ENCODE peak calls at places on chromosomes 16 and 17, in nine cellular contexts. One of them, this sample, is unnamed.

GRCh38 chr16:67247698-67248400 is 568 bp upstream of the FHOD1 start:
- DNase-seq in neural crest cell: no peak
- DNase-seq in Calu3: no peak
- DNase-seq in cardiac fibroblast: no peak
- DNase-seq in mucosa of descending colon: no peak
- DNase-seq in AG10803: no peak
- DNase-seq in GM13977: no peak
- DNase-seq in astrocyte of the spinal cord: no peak
- DNase-seq in fibroblast of lung: no peak
- DNase-seq in this sample: no peak

GRCh38 chr17:39755550-39756375 is 18.0 kb downstream of the GRB7 start:
- DNase-seq in neural crest cell: no peak
- DNase-seq in Calu3: peak
- DNase-seq in cardiac fibroblast: no peak
- DNase-seq in mucosa of descending colon: peak
- DNase-seq in AG10803: peak
- DNase-seq in GM13977: peak
- DNase-seq in astrocyte of the spinal cord: no peak
- DNase-seq in fibroblast of lung: no peak
- DNase-seq in this sample: peak

GRCh38 chr17:44546711-44547606 is 10.3 kb upstream of the FZD2 start:
- DNase-seq in neural crest cell: no peak
- DNase-seq in Calu3: no peak
- DNase-seq in cardiac fibroblast: peak
- DNase-seq in mucosa of descending colon: no peak
- DNase-seq in AG10803: peak
- DNase-seq in GM13977: no peak
- DNase-seq in astrocyte of the spinal cord: peak
- DNase-seq in fibroblast of lung: peak
- DNase-seq in this sample: no peak

GRCh38 chr16:88066680-88067529 is 115.7 kb downstream of the BANP start:
- DNase-seq in neural crest cell: no peak
- DNase-seq in Calu3: no peak
- DNase-seq in cardiac fibroblast: no peak
- DNase-seq in mucosa of descending colon: peak
- DNase-seq in AG10803: no peak
- DNase-seq in GM13977: no peak
- DNase-seq in astrocyte of the spinal cord: no peak
- DNase-seq in fibroblast of lung: no peak
- DNase-seq in this sample: no peak

GRCh38 chr17:36195474-36196098 is 972 bp downstream of the CCL3L1 start:
- DNase-seq in neural crest cell: no peak
- DNase-seq in Calu3: no peak
- DNase-seq in cardiac fibroblast: no peak
- DNase-seq in mucosa of descending colon: no peak
- DNase-seq in AG10803: no peak
- DNase-seq in GM13977: no peak
- DNase-seq in astrocyte of the spinal cord: no peak
- DNase-seq in fibroblast of lung: no peak
- DNase-seq in this sample: no peak

GRCh38 chr17:31510273-31511175 is 119.0 kb downstream of the RAB11FIP4 start:
- DNase-seq in neural crest cell: no peak
- DNase-seq in Calu3: no peak
- DNase-seq in cardiac fibroblast: no peak
- DNase-seq in mucosa of descending colon: no peak
- DNase-seq in AG10803: no peak
- DNase-seq in GM13977: no peak
- DNase-seq in astrocyte of the spinal cord: no peak
- DNase-seq in fibroblast of lung: no peak
- DNase-seq in this sample: no peak

GRCh38 chr16:75293746-75294145 is 42.3 kb upstream of the BCAR1 start:
- DNase-seq in neural crest cell: no peak
- DNase-seq in Calu3: no peak
- DNase-seq in cardiac fibroblast: no peak
- DNase-seq in mucosa of descending colon: no peak
- DNase-seq in AG10803: no peak
- DNase-seq in GM13977: no peak
- DNase-seq in astrocyte of the spinal cord: no peak
- DNase-seq in fibroblast of lung: no peak
- DNase-seq in this sample: no peak

GRCh38 chr17:79654960-79655382 is 44.1 kb upstream of the RBFOX3 start:
- DNase-seq in neural crest cell: no peak
- DNase-seq in Calu3: no peak
- DNase-seq in cardiac fibroblast: no peak
- DNase-seq in mucosa of descending colon: no peak
- DNase-seq in AG10803: no peak
- DNase-seq in GM13977: no peak
- DNase-seq in astrocyte of the spinal cord: no peak
- DNase-seq in fibroblast of lung: no peak
- DNase-seq in this sample: no peak

GRCh38 chr16:49930841-49931240 is 74.9 kb upstream of the ZNF423 start:
- DNase-seq in neural crest cell: no peak
- DNase-seq in Calu3: no peak
- DNase-seq in cardiac fibroblast: no peak
- DNase-seq in mucosa of descending colon: no peak
- DNase-seq in AG10803: no peak
- DNase-seq in GM13977: no peak
- DNase-seq in astrocyte of the spinal cord: no peak
- DNase-seq in fibroblast of lung: no peak
- DNase-seq in this sample: no peak

GRCh38 chr16:26196310-26196709 is 504.6 kb downstream of the HS3ST4 start:
- DNase-seq in neural crest cell: no peak
- DNase-seq in Calu3: no peak
- DNase-seq in cardiac fibroblast: no peak
- DNase-seq in mucosa of descending colon: no peak
- DNase-seq in AG10803: no peak
- DNase-seq in GM13977: no peak
- DNase-seq in astrocyte of the spinal cord: no peak
- DNase-seq in fibroblast of lung: no peak
- DNase-seq in this sample: no peak

GRCh38 chr17:74431568-74432483 is at the start of gene GPRC5C:
- DNase-seq in neural crest cell: no peak
- DNase-seq in Calu3: peak
- DNase-seq in cardiac fibroblast: no peak
- DNase-seq in mucosa of descending colon: peak
- DNase-seq in AG10803: no peak
- DNase-seq in GM13977: peak
- DNase-seq in astrocyte of the spinal cord: no peak
- DNase-seq in fibroblast of lung: no peak
- DNase-seq in this sample: peak

GRCh38 chr17:69269174-69269998 is 40.8 kb upstream of the ABCA10 start:
- DNase-seq in neural crest cell: no peak
- DNase-seq in Calu3: no peak
- DNase-seq in cardiac fibroblast: peak
- DNase-seq in mucosa of descending colon: no peak
- DNase-seq in AG10803: peak
- DNase-seq in GM13977: no peak
- DNase-seq in astrocyte of the spinal cord: peak
- DNase-seq in fibroblast of lung: peak
- DNase-seq in this sample: no peak

GRCh38 chr16:63684116-63684515 is 1437.7 kb downstream of the CDH11 start:
- DNase-seq in neural crest cell: no peak
- DNase-seq in Calu3: no peak
- DNase-seq in cardiac fibroblast: no peak
- DNase-seq in mucosa of descending colon: no peak
- DNase-seq in AG10803: no peak
- DNase-seq in GM13977: no peak
- DNase-seq in astrocyte of the spinal cord: no peak
- DNase-seq in fibroblast of lung: no peak
- DNase-seq in this sample: no peak

GRCh38 chr16:57628782-57629181 is 352 bp downstream of the ADGRG1 start:
- DNase-seq in neural crest cell: no peak
- DNase-seq in Calu3: no peak
- DNase-seq in cardiac fibroblast: no peak
- DNase-seq in mucosa of descending colon: no peak
- DNase-seq in AG10803: no peak
- DNase-seq in GM13977: no peak
- DNase-seq in astrocyte of the spinal cord: no peak
- DNase-seq in fibroblast of lung: no peak
- DNase-seq in this sample: no peak

GRCh38 chr16:57628008-57628781 is at the start of gene ADGRG1:
- DNase-seq in neural crest cell: peak
- DNase-seq in Calu3: peak
- DNase-seq in cardiac fibroblast: peak
- DNase-seq in mucosa of descending colon: peak
- DNase-seq in AG10803: peak
- DNase-seq in GM13977: peak
- DNase-seq in astrocyte of the spinal cord: peak
- DNase-seq in fibroblast of lung: peak
- DNase-seq in this sample: peak

GRCh38 chr16:57624806-57625500 is 3.5 kb upstream of the ADGRG1 start:
- DNase-seq in neural crest cell: no peak
- DNase-seq in Calu3: no peak
- DNase-seq in cardiac fibroblast: no peak
- DNase-seq in mucosa of descending colon: peak
- DNase-seq in AG10803: peak
- DNase-seq in GM13977: no peak
- DNase-seq in astrocyte of the spinal cord: no peak
- DNase-seq in fibroblast of lung: peak
- DNase-seq in this sample: no peak

GRCh38 chr16:57626420-57627170 is 1.8 kb upstream of the ADGRG1 start:
- DNase-seq in neural crest cell: no peak
- DNase-seq in Calu3: no peak
- DNase-seq in cardiac fibroblast: no peak
- DNase-seq in mucosa of descending colon: no peak
- DNase-seq in AG10803: no peak
- DNase-seq in GM13977: no peak
- DNase-seq in astrocyte of the spinal cord: no peak
- DNase-seq in fibroblast of lung: no peak
- DNase-seq in this sample: no peak

GRCh38 chr16:57627184-57627871 is 1.1 kb upstream of the ADGRG1 start:
- DNase-seq in neural crest cell: no peak
- DNase-seq in Calu3: peak
- DNase-seq in cardiac fibroblast: peak
- DNase-seq in mucosa of descending colon: no peak
- DNase-seq in AG10803: peak
- DNase-seq in GM13977: no peak
- DNase-seq in astrocyte of the spinal cord: peak
- DNase-seq in fibroblast of lung: peak
- DNase-seq in this sample: no peak
- TF ChIP-seq CTCF in neural crest cell: peak
- TF ChIP-seq CTCF in Calu3: no peak
- TF ChIP-seq CTCF in cardiac fibroblast: peak
- TF ChIP-seq CTCF in mucosa of descending colon: no peak
- TF ChIP-seq CTCF in AG10803: peak
- TF ChIP-seq CTCF in GM13977: no peak
- TF ChIP-seq CTCF in astrocyte of the spinal cord: peak
- TF ChIP-seq CTCF in fibroblast of lung: peak
- TF ChIP-seq CTCF in this sample: no peak

GRCh38 chr16:84950906-84951305 is 60.4 kb downstream of the ZDHHC7 start:
- DNase-seq in neural crest cell: peak
- DNase-seq in Calu3: peak
- DNase-seq in cardiac fibroblast: peak
- DNase-seq in mucosa of descending colon: no peak
- DNase-seq in AG10803: no peak
- DNase-seq in GM13977: no peak
- DNase-seq in astrocyte of the spinal cord: no peak
- DNase-seq in fibroblast of lung: no peak
- DNase-seq in this sample: no peak
- TF ChIP-seq CTCF in neural crest cell: peak
- TF ChIP-seq CTCF in Calu3: peak
- TF ChIP-seq CTCF in cardiac fibroblast: peak
- TF ChIP-seq CTCF in mucosa of descending colon: no peak
- TF ChIP-seq CTCF in AG10803: peak
- TF ChIP-seq CTCF in GM13977: peak
- TF ChIP-seq CTCF in astrocyte of the spinal cord: peak
- TF ChIP-seq CTCF in fibroblast of lung: peak
- TF ChIP-seq CTCF in this sample: no peak

GRCh38 chr17:75553553-75554110 is 28.1 kb downstream of the LLGL2 start:
- DNase-seq in neural crest cell: no peak
- DNase-seq in Calu3: no peak
- DNase-seq in cardiac fibroblast: no peak
- DNase-seq in mucosa of descending colon: no peak
- DNase-seq in AG10803: no peak
- DNase-seq in GM13977: no peak
- DNase-seq in astrocyte of the spinal cord: no peak
- DNase-seq in fibroblast of lung: no peak
- DNase-seq in this sample: no peak

GRCh38 chr17:75552847-75553552 is 27.5 kb downstream of the LLGL2 start:
- DNase-seq in neural crest cell: no peak
- DNase-seq in Calu3: no peak
- DNase-seq in cardiac fibroblast: no peak
- DNase-seq in mucosa of descending colon: no peak
- DNase-seq in AG10803: no peak
- DNase-seq in GM13977: no peak
- DNase-seq in astrocyte of the spinal cord: no peak
- DNase-seq in fibroblast of lung: no peak
- DNase-seq in this sample: no peak

GRCh38 chr17:75551276-75551675 is 25.8 kb downstream of the LLGL2 start:
- DNase-seq in neural crest cell: no peak
- DNase-seq in Calu3: no peak
- DNase-seq in cardiac fibroblast: no peak
- DNase-seq in mucosa of descending colon: no peak
- DNase-seq in AG10803: no peak
- DNase-seq in GM13977: no peak
- DNase-seq in astrocyte of the spinal cord: no peak
- DNase-seq in fibroblast of lung: no peak
- DNase-seq in this sample: no peak

GRCh38 chr17:75550139-75550465 is 24.6 kb downstream of the LLGL2 start:
- DNase-seq in neural crest cell: no peak
- DNase-seq in Calu3: no peak
- DNase-seq in cardiac fibroblast: no peak
- DNase-seq in mucosa of descending colon: no peak
- DNase-seq in AG10803: no peak
- DNase-seq in GM13977: no peak
- DNase-seq in astrocyte of the spinal cord: no peak
- DNase-seq in fibroblast of lung: no peak
- DNase-seq in this sample: no peak

GRCh38 chr17:75552425-75552824 is 26.9 kb downstream of the LLGL2 start:
- DNase-seq in neural crest cell: no peak
- DNase-seq in Calu3: no peak
- DNase-seq in cardiac fibroblast: no peak
- DNase-seq in mucosa of descending colon: no peak
- DNase-seq in AG10803: no peak
- DNase-seq in GM13977: no peak
- DNase-seq in astrocyte of the spinal cord: no peak
- DNase-seq in fibroblast of lung: no peak
- DNase-seq in this sample: no peak
- TF ChIP-seq CTCF in neural crest cell: no peak
- TF ChIP-seq CTCF in Calu3: no peak
- TF ChIP-seq CTCF in cardiac fibroblast: no peak
- TF ChIP-seq CTCF in mucosa of descending colon: no peak
- TF ChIP-seq CTCF in AG10803: no peak
- TF ChIP-seq CTCF in GM13977: no peak
- TF ChIP-seq CTCF in astrocyte of the spinal cord: no peak
- TF ChIP-seq CTCF in fibroblast of lung: no peak
- TF ChIP-seq CTCF in this sample: no peak

GRCh38 chr17:65185686-65186382 is 48.7 kb downstream of the RGS9 start:
- DNase-seq in neural crest cell: no peak
- DNase-seq in Calu3: no peak
- DNase-seq in cardiac fibroblast: no peak
- DNase-seq in mucosa of descending colon: no peak
- DNase-seq in AG10803: no peak
- DNase-seq in GM13977: no peak
- DNase-seq in astrocyte of the spinal cord: no peak
- DNase-seq in fibroblast of lung: no peak
- DNase-seq in this sample: no peak
- TF ChIP-seq CTCF in neural crest cell: no peak
- TF ChIP-seq CTCF in Calu3: no peak
- TF ChIP-seq CTCF in cardiac fibroblast: no peak
- TF ChIP-seq CTCF in mucosa of descending colon: no peak
- TF ChIP-seq CTCF in AG10803: no peak
- TF ChIP-seq CTCF in GM13977: no peak
- TF ChIP-seq CTCF in astrocyte of the spinal cord: no peak
- TF ChIP-seq CTCF in fibroblast of lung: no peak
- TF ChIP-seq CTCF in this sample: no peak